ENCODE peak calls at places on chromosomes 4 and X, in eight cellular contexts. J is HL-60, W is mesenchymal stem cell, A is IMR-90, S is hepatocyte, H is breast epithelium, V is suprapubic skin, R is transverse colon. Q is an unnamed sample.
A peak's percentile ranks its signal among the peaks of the same experiment; 100 is the strongest.

GRCh38 chrX:21911481-21911880 is 29.0 kb upstream of the SMS start:
- DNase-seq in V (no peak), R (no peak), A (no peak), J (no peak), W (no peak), H (no peak), S (no peak), Q (no peak)

GRCh38 chr4:60897415-60897814 is 302.7 kb upstream of the ADGRL3 start:
- DNase-seq in W (no peak), A (no peak), V (no peak), R (no peak), H (no peak), S (no peak), J (no peak), Q (no peak)

GRCh38 chrX:18424482-18425198 is 768 bp upstream of the CDKL5 start:
- DNase-seq in S (peak; percentile 48), H (no peak), A (peak; percentile 70), V (no peak), R (peak; percentile 19), W (peak; percentile 63), J (no peak), Q (peak; percentile 29)

GRCh38 chrX:13372203-13372980 is 52.5 kb upstream of the ATXN3L start:
- DNase-seq in S (no peak), R (no peak), W (no peak), A (no peak), J (no peak), V (no peak), H (no peak), Q (no peak)

GRCh38 chr4:123017636-123018390 is 95.4 kb upstream of the NUDT6 start:
- DNase-seq in A (peak; percentile 56), W (no peak), J (no peak), S (no peak), H (no peak), R (no peak), V (no peak), Q (no peak)

GRCh38 chr4:140427104-140427918 is at the start of gene CLGN:
- DNase-seq in H (no peak), V (peak; percentile 61), W (peak; percentile 65), J (peak; percentile 50), R (peak; percentile 70), S (peak; percentile 87), A (peak; percentile 44), Q (peak; percentile 51)

GRCh38 chr4:126479709-126480108 is 1153.0 kb upstream of the INTU start:
- DNase-seq in W (no peak), R (no peak), J (no peak), H (no peak), A (no peak), V (no peak), S (no peak), Q (no peak)

GRCh38 chr4:38177035-38177791 is 217.0 kb downstream of the PTTG2 start:
- DNase-seq in S (no peak), V (no peak), A (peak; percentile 44), W (no peak), R (peak; percentile 46), H (peak; percentile 35), J (peak; percentile 78), Q (no peak)

GRCh38 chr4:6727943-6728250 is 11.9 kb downstream of the BLOC1S4 start:
- DNase-seq in W (peak; percentile 59), R (no peak), V (no peak), S (no peak), H (no peak), J (no peak), A (no peak), Q (no peak)

GRCh38 chrX:57977992-57978391 is 67.7 kb upstream of the ZXDA start:
- DNase-seq in J (no peak), S (no peak), H (no peak), V (no peak), R (no peak), A (no peak), W (no peak), Q (no peak)

GRCh38 chrX:45806410-45807121 is 605.9 kb upstream of the DIPK2B start:
- DNase-seq in S (peak; percentile 24), R (no peak), W (peak; percentile 94), H (no peak), V (no peak), J (no peak), A (peak; percentile 92), Q (no peak)

GRCh38 chrX:47217121-47217851 is 1.2 kb upstream of the CDK16 start:
- DNase-seq in R (no peak), A (peak; percentile 62), V (peak; percentile 78), W (peak; percentile 87), H (peak; percentile 76), J (no peak), S (peak; percentile 82), Q (no peak)

GRCh38 chr4:81963005-81963404 is 410.8 kb downstream of the HNRNPD start:
- DNase-seq in J (no peak), W (no peak), A (no peak), V (no peak), R (no peak), H (no peak), S (no peak), Q (no peak)

GRCh38 chrX:53435997-53436396 is 1.8 kb upstream of the HSD17B10 start:
- DNase-seq in R (peak; percentile 67), W (peak; percentile 63), S (peak; percentile 71), H (peak; percentile 59), J (peak; percentile 77), A (peak; percentile 67), V (peak; percentile 67), Q (peak; percentile 36)

GRCh38 chr4:7691992-7692391 is 247.7 kb downstream of the AFAP1 start:
- DNase-seq in S (no peak), V (no peak), H (peak; percentile 62), J (no peak), W (no peak), A (peak; percentile 15), R (no peak), Q (no peak)

GRCh38 chr4:138673053-138673452 is 342.5 kb upstream of the NOCT start:
- DNase-seq in V (no peak), J (no peak), S (no peak), A (peak; percentile 15), R (no peak), H (no peak), W (peak; percentile 72), Q (no peak)

GRCh38 chr4:151676301-151676700 is 84.5 kb downstream of the GATB start:
- DNase-seq in W (peak; percentile 68), J (no peak), A (peak; percentile 94), H (no peak), R (no peak), S (no peak), V (no peak), Q (peak; percentile 57)

GRCh38 chrX:109856974-109857373 is 123.9 kb upstream of the ACSL4 start:
- DNase-seq in A (peak; percentile 34), H (no peak), R (no peak), S (peak; percentile 40), J (peak; percentile 26), W (no peak), V (no peak), Q (no peak)

GRCh38 chr4:20778896-20779295 is 78.6 kb downstream of the PACRGL start:
- DNase-seq in R (no peak), A (no peak), H (no peak), J (no peak), S (no peak), W (no peak), V (no peak), Q (no peak)

DNA sequence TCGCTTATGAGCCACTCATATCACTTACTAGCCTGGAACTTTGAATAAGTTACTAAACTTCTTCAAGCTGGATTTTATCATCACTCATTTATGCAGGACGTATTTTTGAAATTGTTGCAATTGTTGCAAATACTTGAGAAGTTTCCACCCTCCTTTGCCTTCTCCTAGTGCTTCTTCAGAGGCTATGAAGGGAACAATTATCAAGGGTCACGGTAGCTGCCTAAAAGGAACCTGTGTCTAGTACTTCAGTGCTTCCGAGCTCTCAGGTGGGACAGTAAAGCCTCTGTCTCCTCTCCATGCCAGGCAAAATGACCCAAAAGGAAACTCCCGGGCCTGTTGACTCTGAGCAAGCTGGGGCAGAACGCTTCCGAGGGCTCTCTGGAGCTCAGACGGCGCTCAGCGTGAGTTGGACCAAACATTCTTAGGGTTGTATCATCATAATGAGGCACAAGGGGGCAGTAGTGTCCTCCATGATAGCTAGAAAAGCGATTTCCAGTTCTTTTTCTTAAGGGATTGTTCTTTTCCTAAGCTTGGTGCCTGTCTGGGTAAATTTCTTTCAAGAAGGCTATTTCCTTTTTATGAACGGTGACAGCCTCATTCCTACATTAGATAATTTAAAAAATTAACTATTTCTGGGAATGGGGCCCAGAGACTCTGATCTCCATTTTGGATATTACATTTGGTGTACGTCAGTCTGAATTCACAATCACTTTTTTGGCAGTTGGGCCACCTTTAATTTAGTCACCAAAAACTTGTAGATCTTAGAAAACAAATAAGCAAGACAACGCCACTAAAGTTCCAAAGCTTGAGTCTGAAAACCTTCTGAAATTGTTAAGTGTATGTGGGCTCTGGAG is 73.1 kb downstream of the PACRGL start:
- DNase-seq in H (no peak), W (peak; percentile 65), S (peak; percentile 87), J (peak; percentile 32), V (no peak), R (peak; percentile 20), A (peak; percentile 54), Q (no peak)
- H3K4me3 ChIP-seq in H (no peak overlapping the region), W (no peak overlapping the region), S (no peak overlapping the region), J (no peak overlapping the region), V (no peak overlapping the region), R (no peak overlapping the region), A (no peak overlapping the region), Q (peak overlapping the region; percentile 12)

DNA sequence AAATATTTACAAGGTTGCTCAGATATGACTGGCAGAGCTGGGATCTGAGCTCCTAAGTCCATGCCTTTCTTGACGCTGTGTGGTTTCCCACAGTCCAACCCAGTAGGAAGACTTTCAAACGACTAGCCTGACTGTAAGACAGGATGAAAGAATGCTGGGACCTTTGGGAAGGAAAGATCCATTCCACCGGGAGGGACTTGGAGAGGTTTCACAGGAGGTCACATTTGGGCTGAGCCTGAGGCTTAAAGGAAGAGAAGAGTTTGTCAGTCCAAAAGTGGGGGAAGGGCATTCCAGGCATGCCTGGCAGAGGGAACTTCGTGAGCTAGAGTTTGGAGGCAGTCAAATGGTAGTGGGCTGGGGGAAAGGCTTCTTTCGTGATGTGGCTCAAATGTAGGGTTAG is 1.5 kb downstream of the STARD8 start:
- DNase-seq in W (no peak), H (no peak), V (no peak), S (no peak), R (no peak), A (peak; percentile 26), J (no peak), Q (no peak)
- H3K27ac ChIP-seq in W (no peak overlapping the region), H (peak overlapping the region; percentile 22), V (no peak overlapping the region), S (no peak overlapping the region), R (no peak overlapping the region), A (no peak overlapping the region), J (no peak overlapping the region), Q (no peak overlapping the region)

GRCh38 chr4:103307479-103308042 is 109.4 kb upstream of the CENPE start:
- DNase-seq in J (no peak), H (no peak), R (no peak), V (no peak), W (no peak), A (no peak), S (peak; percentile 7), Q (peak; percentile 31)
- H3K4me3 ChIP-seq in J (no peak overlapping the region), H (no peak overlapping the region), R (no peak overlapping the region), V (no peak overlapping the region), W (no peak overlapping the region), A (no peak overlapping the region), S (no peak overlapping the region), Q (no peak overlapping the region)

GRCh38 chrX:11619426-11619825 is 46.3 kb downstream of the ARHGAP6 start:
- DNase-seq in S (no peak), J (no peak), H (no peak), V (no peak), W (no peak), R (no peak), A (peak; percentile 12), Q (no peak)
- H3K27ac ChIP-seq in S (no peak overlapping the region), J (no peak overlapping the region), H (no peak overlapping the region), V (no peak overlapping the region), W (no peak overlapping the region), R (no peak overlapping the region), A (no peak overlapping the region), Q (no peak overlapping the region)

GRCh38 chr4:153107246-153107645 is 97.0 kb upstream of the TRIM2 start:
- DNase-seq in R (no peak), S (no peak), W (no peak), H (no peak), V (no peak), A (no peak), J (no peak), Q (no peak)
- H3K4me3 ChIP-seq in R (no peak overlapping the region), S (no peak overlapping the region), W (no peak overlapping the region), H (no peak overlapping the region), V (no peak overlapping the region), A (no peak overlapping the region), J (no peak overlapping the region), Q (no peak overlapping the region)